ENCODE peak calls at places on chromosome 6, in six cellular contexts. S is RWPE1; M is activated naive CD8-positive, alpha-beta T cell treated with anti-CD3 and anti-CD28 coated beads for 36 hours; U is stimulated activated CD4-positive, alpha-beta T cell treated with anti-CD3 and anti-CD28 coated beads, TNF-alpha, amount 100 ng/mL, for 1 hour; I is C1 segment of cervical spinal cord; N is CD8-positive, alpha-beta T cell. J is an unnamed sample.

GRCh38 chr6:37106554-37106953 is 63.4 kb upstream of the PIM1 start:
- DNase-seq in N (no peak), S (no peak), M (no peak), U (no peak), I (no peak), J (no peak)

GRCh38 chr6:11008821-11009220 is 35.3 kb downstream of the ELOVL2 start:
- DNase-seq in M (no peak), S (no peak), I (no peak), U (no peak), N (no peak), J (no peak)

GRCh38 chr6:89921691-89922090 is 27.4 kb downstream of the GJA10 start:
- DNase-seq in S (peak), N (no peak), I (no peak), U (no peak), M (no peak), J (no peak)

GRCh38 chr6:118873239-118873638 is 20.7 kb upstream of the ASF1A start:
- DNase-seq in M (no peak), U (no peak), N (no peak), I (no peak), S (no peak), J (no peak)

GRCh38 chr6:75217203-75217602 is 11.3 kb upstream of the COL12A1 start:
- DNase-seq in U (no peak), S (no peak), M (no peak), N (no peak), I (no peak), J (no peak)

GRCh38 chr6:157022022-157022740 is 245.0 kb downstream of the ARID1B start:
- DNase-seq in M (peak), N (peak), S (peak), U (peak), I (peak), J (peak)

GRCh38 chr6:5468586-5468985 is 207.3 kb downstream of the FARS2 start:
- DNase-seq in U (no peak), M (no peak), I (no peak), S (no peak), N (no peak), J (no peak)

GRCh38 chr6:157860505-157860991 is 37.5 kb downstream of the SNX9 start:
- DNase-seq in N (no peak), S (no peak), M (peak), I (no peak), U (no peak), J (no peak)

GRCh38 chr6:142030115-142030619 is 102.6 kb upstream of the GJE1 start:
- DNase-seq in M (no peak), N (no peak), I (no peak), U (no peak), S (no peak), J (no peak)

J was measured in substantia nigra.